ENCODE peak calls at places on chromosomes 11 and 22, in seven cellular contexts. Z is endothelial cell; R is B cell; S is activated gamma-delta T cell treated with anti-CD3 and anti-CD28 coated beads, Interleukin-2, amount 50 U/mL, for 16 hours; X is hypothalamus; E is HEK293T; B is fibroblast of lung. J is an unnamed sample.

GRCh38 chr11:111344032-111344431 is 35.0 kb downstream of the POU2AF1 start:
- DNase-seq in Z (no peak), R (no peak), S (no peak), X (no peak), E (no peak), B (peak), J (no peak)

GRCh38 chr11:100681064-100681502 is 6.0 kb upstream of the ARHGAP42 start:
- DNase-seq in Z (no peak), R (peak), S (no peak), X (no peak), E (no peak), B (peak), J (no peak)

GRCh38 chr22:22200569-22201184 is 43.9 kb upstream of the VPREB1 start:
- DNase-seq in Z (no peak), R (no peak), S (no peak), X (no peak), E (no peak), B (no peak), J (no peak)

GRCh38 chr11:15901046-15901445 is 455.3 kb downstream of the SOX6 start:
- DNase-seq in Z (no peak), R (no peak), S (no peak), X (no peak), E (no peak), B (no peak), J (no peak)

GRCh38 chr22:28989035-28989464 is 72.6 kb downstream of the C22orf31 start:
- DNase-seq in Z (no peak), R (no peak), S (no peak), X (no peak), E (no peak), B (peak), J (no peak)

GRCh38 chr22:49976439-49977175 is 16.0 kb downstream of the PIM3 start:
- DNase-seq in Z (no peak), R (peak), S (no peak), X (no peak), E (no peak), B (no peak), J (peak)

GRCh38 chr11:24872912-24873311 is 376.1 kb downstream of the LUZP2 start:
- DNase-seq in Z (no peak), R (no peak), S (no peak), X (no peak), E (no peak), B (no peak), J (no peak)

GRCh38 chr11:128931661-128932060 is 11.0 kb downstream of the TP53AIP1 start:
- DNase-seq in Z (no peak), R (no peak), S (no peak), X (no peak), E (no peak), B (no peak), J (no peak)

GRCh38 chr11:116509566-116509965 is 263.2 kb downstream of the BUD13 start:
- DNase-seq in Z (no peak), R (no peak), S (no peak), X (no peak), E (no peak), B (no peak), J (no peak)

GRCh38 chr11:2770556-2771301 is 70.9 kb upstream of the KCNQ1OT1 start:
- DNase-seq in Z (peak), R (peak), S (no peak), X (no peak), E (no peak), B (no peak), J (no peak)

GRCh38 chr11:14902650-14903350 is 10.8 kb upstream of the CYP2R1 start:
- DNase-seq in Z (no peak), R (no peak), S (no peak), X (no peak), E (no peak), B (peak), J (no peak)

GRCh38 chr11:3058753-3059664 is 1.8 kb upstream of the CARS1 start:
- DNase-seq in Z (no peak), R (no peak), S (no peak), X (no peak), E (no peak), B (peak), J (no peak)

GRCh38 chr11:112852141-112852853 is 108.9 kb upstream of the NCAM1 start:
- DNase-seq in Z (no peak), R (no peak), S (no peak), X (no peak), E (no peak), B (peak), J (no peak)

GRCh38 chr11:70066628-70067027 is 11.5 kb upstream of the ANO1 start:
- DNase-seq in Z (no peak), R (no peak), S (no peak), X (no peak), E (no peak), B (no peak), J (peak)

GRCh38 chr11:114774599-114775365 is 96.5 kb downstream of the NXPE2 start:
- DNase-seq in Z (peak), R (no peak), S (no peak), X (peak), E (peak), B (peak), J (peak)

GRCh38 chr11:5280582-5281102 is 10.9 kb upstream of the HBE1 start:
- DNase-seq in Z (no peak), R (no peak), S (no peak), X (no peak), E (peak), B (peak), J (no peak)

GRCh38 chr11:60307507-60308195 is 19.4 kb upstream of the MS4A6E start:
- DNase-seq in Z (no peak), R (no peak), S (no peak), X (no peak), E (no peak), B (no peak), J (no peak)

GRCh38 chr11:118060081-118060661 is 16.7 kb upstream of the TMPRSS4 start:
- DNase-seq in Z (no peak), R (no peak), S (no peak), X (no peak), E (no peak), B (no peak), J (no peak)

GRCh38 chr11:112834277-112834755 is 126.9 kb upstream of the NCAM1 start:
- DNase-seq in Z (no peak), R (no peak), S (no peak), X (peak), E (no peak), B (peak), J (no peak)

GRCh38 chr22:37023743-37024338 is 4.3 kb downstream of the MPST start:
- DNase-seq in Z (no peak), R (no peak), S (no peak), X (no peak), E (no peak), B (no peak), J (no peak)

GRCh38 chr22:21624120-21624879 is 5.5 kb downstream of the YDJC start:
- DNase-seq in Z (peak), R (no peak), S (no peak), X (peak), E (peak), B (no peak), J (peak)

GRCh38 chr11:72120930-72121329 is 8.4 kb upstream of the ANAPC15 start:
- DNase-seq in Z (no peak), R (no peak), S (no peak), X (no peak), E (no peak), B (no peak), J (no peak)

GRCh38 chr11:126963603-126964353 is 36.8 kb downstream of the KIRREL3 start:
- DNase-seq in Z (no peak), R (no peak), S (no peak), X (no peak), E (no peak), B (peak), J (no peak)

GRCh38 chr11:11444027-11444799 is 91.2 kb upstream of the CSNK2A3 start:
- DNase-seq in Z (no peak), R (no peak), S (no peak), X (no peak), E (peak), B (peak), J (no peak)

GRCh38 chr11:35367491-35367890 is 51.9 kb downstream of the SLC1A2 start:
- DNase-seq in Z (no peak), R (no peak), S (no peak), X (no peak), E (no peak), B (peak), J (no peak)

GRCh38 chr22:22802346-22802970 is 85.2 kb upstream of the IGLL5 start:
- DNase-seq in Z (no peak), R (no peak), S (no peak), X (no peak), E (peak), B (no peak), J (no peak)

GRCh38 chr11:7060828-7061227 is 28.0 kb upstream of the RBMXL2 start:
- DNase-seq in Z (no peak), R (no peak), S (no peak), X (no peak), E (no peak), B (peak), J (no peak)

GRCh38 chr11:84719935-84720577 is 907.1 kb downstream of the DLG2 start:
- DNase-seq in Z (peak), R (no peak), S (no peak), X (peak), E (no peak), B (no peak), J (peak)

GRCh38 chr22:21569459-21570161 is 2.1 kb downstream of the UBE2L3 start:
- DNase-seq in Z (no peak), R (no peak), S (no peak), X (no peak), E (no peak), B (no peak), J (no peak)

GRCh38 chr11:110130642-110131238 is 37.5 kb downstream of the ZC3H12C start:
- DNase-seq in Z (no peak), R (no peak), S (no peak), X (peak), E (peak), B (peak), J (peak)

GRCh38 chr11:110428956-110429613 is 663 bp upstream of the FDX1 start:
- DNase-seq in Z (no peak), R (no peak), S (no peak), X (no peak), E (no peak), B (no peak), J (no peak)

GRCh38 chr11:101429708-101430107 is 154.1 kb downstream of the TRPC6 start:
- DNase-seq in Z (no peak), R (no peak), S (no peak), X (no peak), E (no peak), B (no peak), J (no peak)

GRCh38 chr11:130159657-130160459 is at the start of gene ST14:
- DNase-seq in Z (peak), R (peak), S (no peak), X (no peak), E (no peak), B (no peak), J (peak)

GRCh38 chr11:36212507-36212906 is 76.7 kb downstream of the COMMD9 start:
- DNase-seq in Z (no peak), R (no peak), S (no peak), X (no peak), E (no peak), B (no peak), J (no peak)

GRCh38 chr11:113373306-113373705 is 14.3 kb upstream of the ANKK1 start:
- DNase-seq in Z (no peak), R (no peak), S (no peak), X (no peak), E (no peak), B (peak), J (no peak)

GRCh38 chr11:95791385-95792033 is 1.2 kb downstream of the CEP57 start:
- DNase-seq in Z (no peak), R (no peak), S (no peak), X (no peak), E (no peak), B (no peak), J (no peak)

GRCh38 chr11:46718155-46719019 is 626 bp upstream of the F2 start:
- DNase-seq in Z (no peak), R (no peak), S (no peak), X (no peak), E (no peak), B (no peak), J (no peak)

GRCh38 chr22:50247748-50248147 is 2.9 kb upstream of the TUBGCP6 start:
- DNase-seq in Z (peak), R (peak), S (no peak), X (peak), E (no peak), B (peak), J (peak)

GRCh38 chr11:110759972-110760381 is 47.7 kb upstream of the ARHGAP20 start:
- DNase-seq in Z (no peak), R (no peak), S (no peak), X (no peak), E (no peak), B (peak), J (no peak)